ENCODE peak calls at places on chromosomes 3 and 15, in nine cellular contexts. F is SJSA1; P is cardiac muscle cell; I is H7; W is breast epithelium; U is Right ventricle myocardium inferior; A is CD4-positive, alpha-beta T cell; Y is CD4-positive, alpha-beta memory T cell; X is heart left ventricle. Q is an unnamed sample.

GRCh38 chr3:171896341-171896740 is 53.2 kb downstream of the TMEM212 start:
- DNase-seq in F (no peak), P (no peak), I (no peak), W (no peak), U (no peak), A (no peak), Y (no peak), X (no peak), Q (no peak)

GRCh38 chr15:73956276-73957086 is 30.2 kb downstream of the LOXL1 start:
- DNase-seq in F (peak), P (no peak), I (peak), W (peak), U (no peak), A (no peak), Y (no peak), X (peak), Q (no peak)

GRCh38 chr3:151430821-151431484 is 29.9 kb downstream of the IGSF10 start:
- DNase-seq in F (no peak), P (no peak), I (no peak), W (no peak), U (no peak), A (no peak), Y (no peak), X (no peak), Q (no peak)

GRCh38 chr3:129160891-129161859 is at the start of gene ISY1:
- DNase-seq in F (peak), P (peak), I (peak), W (peak), U (peak), A (peak), Y (peak), X (peak), Q (peak)

GRCh38 chr15:63712828-63713520 is 115.8 kb downstream of the FBXL22 start:
- DNase-seq in F (no peak), P (no peak), I (no peak), W (no peak), U (no peak), A (no peak), Y (no peak), X (no peak), Q (no peak)

GRCh38 chr3:101131767-101132166 is 138.5 kb upstream of the ABI3BP start:
- DNase-seq in F (no peak), P (no peak), I (no peak), W (no peak), U (no peak), A (no peak), Y (no peak), X (no peak), Q (no peak)

GRCh38 chr3:62199126-62199525 is 174.2 kb downstream of the FEZF2 start:
- DNase-seq in F (no peak), P (no peak), I (no peak), W (no peak), U (no peak), A (no peak), Y (no peak), X (no peak), Q (no peak)

GRCh38 chr15:57890351-57890750 is 175.2 kb downstream of the ALDH1A2 start:
- DNase-seq in F (no peak), P (no peak), I (no peak), W (no peak), U (no peak), A (no peak), Y (no peak), X (no peak), Q (no peak)

GRCh38 chr15:39051931-39052705 is 487.5 kb upstream of the RASGRP1 start:
- DNase-seq in F (no peak), P (no peak), I (no peak), W (no peak), U (no peak), A (no peak), Y (no peak), X (no peak), Q (no peak)

GRCh38 chr15:70833897-70834765 is 19.8 kb downstream of the LARP6 start:
- DNase-seq in F (peak), P (no peak), I (peak), W (no peak), U (no peak), A (no peak), Y (no peak), X (no peak), Q (no peak)

GRCh38 chr15:66955871-66956585 is 109.4 kb upstream of the SMAD3 start:
- DNase-seq in F (no peak), P (no peak), I (no peak), W (no peak), U (no peak), A (no peak), Y (no peak), X (no peak), Q (no peak)

GRCh38 chr15:79282371-79283251 is at the start of gene ANKRD34C:
- DNase-seq in F (no peak), P (peak), I (peak), W (no peak), U (no peak), A (no peak), Y (no peak), X (no peak), Q (no peak)

GRCh38 chr3:70985572-70985971 is 598.0 kb downstream of the FOXP1 start:
- DNase-seq in F (no peak), P (no peak), I (no peak), W (no peak), U (no peak), A (no peak), Y (no peak), X (no peak), Q (no peak)

GRCh38 chr3:146532406-146532805 is 12.0 kb downstream of the PLSCR1 start:
- DNase-seq in F (no peak), P (no peak), I (peak), W (no peak), U (peak), A (no peak), Y (no peak), X (no peak), Q (no peak)

GRCh38 chr3:168219530-168219929 is 123.8 kb upstream of the GOLIM4 start:
- DNase-seq in F (no peak), P (no peak), I (no peak), W (no peak), U (no peak), A (no peak), Y (no peak), X (no peak), Q (no peak)

GRCh38 chr15:32717290-32718081 is at the start of gene GREM1:
- DNase-seq in F (peak), P (peak), I (peak), W (no peak), U (no peak), A (no peak), Y (no peak), X (no peak), Q (no peak)

GRCh38 chr3:143751643-143752178 is 96.6 kb downstream of the SLC9A9 start:
- DNase-seq in F (no peak), P (no peak), I (no peak), W (no peak), U (no peak), A (peak), Y (peak), X (no peak), Q (no peak)

GRCh38 chr3:105880681-105881290 is 12.0 kb upstream of the CBLB start:
- DNase-seq in F (no peak), P (no peak), I (no peak), W (no peak), U (no peak), A (no peak), Y (no peak), X (no peak), Q (no peak)

GRCh38 chr3:171108066-171108465 is 81.5 kb upstream of the SLC2A2 start:
- DNase-seq in F (no peak), P (no peak), I (no peak), W (no peak), U (no peak), A (no peak), Y (no peak), X (no peak), Q (no peak)

GRCh38 chr3:155079795-155080546 is at the start of gene MME:
- DNase-seq in F (peak), P (peak), I (peak), W (no peak), U (peak), A (no peak), Y (no peak), X (peak), Q (no peak)

GRCh38 chr15:100255644-100256043 is 86.1 kb downstream of the ADAMTS17 start:
- DNase-seq in F (peak), P (no peak), I (no peak), W (peak), U (no peak), A (no peak), Y (no peak), X (no peak), Q (no peak)

GRCh38 chr15:69628256-69629093 is 175.9 kb downstream of the RPLP1 start:
- DNase-seq in F (no peak), P (no peak), I (no peak), W (no peak), U (no peak), A (no peak), Y (no peak), X (no peak), Q (no peak)

GRCh38 chr3:134201201-134202130 is 49.2 kb downstream of the RYK start:
- DNase-seq in F (no peak), P (no peak), I (no peak), W (no peak), U (no peak), A (no peak), Y (no peak), X (no peak), Q (no peak)

GRCh38 chr3:147360936-147361670 is 45.2 kb downstream of the ZIC4 start:
- DNase-seq in F (no peak), P (no peak), I (peak), W (no peak), U (no peak), A (no peak), Y (no peak), X (no peak), Q (no peak)

GRCh38 chr15:69026355-69026754 is 11.9 kb downstream of the NOX5 start:
- DNase-seq in F (no peak), P (no peak), I (no peak), W (no peak), U (no peak), A (no peak), Y (no peak), X (no peak), Q (no peak)

GRCh38 chr15:77637851-77638402 is 5.2 kb upstream of the LINGO1 start:
- DNase-seq in F (no peak), P (peak), I (no peak), W (no peak), U (peak), A (no peak), Y (no peak), X (no peak), Q (no peak)

GRCh38 chr15:77369168-77369567 is 50.7 kb downstream of the PEAK1 start:
- DNase-seq in F (no peak), P (no peak), I (no peak), W (no peak), U (no peak), A (no peak), Y (no peak), X (no peak), Q (no peak)

GRCh38 chr3:160641675-160642330 is 35.2 kb upstream of the ARL14 start:
- DNase-seq in F (no peak), P (peak), I (no peak), W (no peak), U (no peak), A (no peak), Y (no peak), X (no peak), Q (no peak)

GRCh38 chr15:38819343-38819858 is 254.8 kb upstream of the RASGRP1 start:
- DNase-seq in F (no peak), P (no peak), I (no peak), W (no peak), U (no peak), A (no peak), Y (no peak), X (no peak), Q (no peak)

GRCh38 chr3:111954228-111954990 is 24.4 kb upstream of the ABHD10 start:
- DNase-seq in F (no peak), P (no peak), I (no peak), W (no peak), U (no peak), A (no peak), Y (no peak), X (no peak), Q (no peak)

GRCh38 chr3:46926871-46927717 is 49.5 kb downstream of the CCDC12 start:
- DNase-seq in F (no peak), P (no peak), I (no peak), W (peak), U (no peak), A (no peak), Y (no peak), X (no peak), Q (no peak)

GRCh38 chr15:85751731-85752421 is 42.8 kb downstream of the KLHL25 start:
- DNase-seq in F (no peak), P (no peak), I (peak), W (peak), U (peak), A (no peak), Y (no peak), X (no peak), Q (peak)

GRCh38 chr15:77023576-77024272 is 28.8 kb downstream of the PSTPIP1 start:
- DNase-seq in F (no peak), P (no peak), I (peak), W (peak), U (no peak), A (no peak), Y (no peak), X (no peak), Q (no peak)

GRCh38 chr3:13494463-13495350 is 14.6 kb downstream of the HDAC11 start:
- DNase-seq in F (no peak), P (peak), I (peak), W (no peak), U (no peak), A (no peak), Y (no peak), X (no peak), Q (peak)

GRCh38 chr3:155979746-155980145 is 109.3 kb downstream of the GMPS start:
- DNase-seq in F (no peak), P (no peak), I (no peak), W (no peak), U (no peak), A (no peak), Y (no peak), X (no peak), Q (no peak)

GRCh38 chr3:30286007-30286669 is 320.3 kb upstream of the TGFBR2 start:
- DNase-seq in F (peak), P (no peak), I (no peak), W (no peak), U (peak), A (no peak), Y (no peak), X (peak), Q (no peak)

GRCh38 chr3:72907851-72908620 is 20.2 kb downstream of the GXYLT2 start:
- DNase-seq in F (no peak), P (no peak), I (no peak), W (no peak), U (peak), A (no peak), Y (no peak), X (peak), Q (no peak)

Q was measured in nucleus accumbens.